ENCODE peak calls at places on chromosomes 2 and 18, in seven cellular contexts. Z, H, R, L, T, N and S are unnamed samples.
A peak's percentile ranks its signal among the peaks of the same experiment; 100 is the strongest.

GRCh38 chr2:241558532-241559488 is at the start of gene BOK:
- DNase-seq in N (peak; percentile 90), Z (peak; percentile 72), H (peak; percentile 76), R (peak; percentile 90), T (peak; percentile 96), L (peak; percentile 78), S (no peak)

GRCh38 chr18:72181241-72181764 is 362.8 kb downstream of the CBLN2 start:
- DNase-seq in N (no peak), T (no peak), H (no peak), L (no peak), R (no peak), Z (no peak), S (no peak)

GRCh38 chr2:220166616-220167015 is 539.2 kb downstream of the SLC4A3 start:
- DNase-seq in L (no peak), T (no peak), H (no peak), N (no peak), R (no peak), Z (no peak), S (no peak)

GRCh38 chr2:235050992-235051351 is 99.2 kb downstream of the SH3BP4 start:
- DNase-seq in H (no peak), L (peak; percentile 81), N (peak; percentile 83), R (peak; percentile 89), Z (peak; percentile 93), T (no peak), S (peak; percentile 97)

GRCh38 chr2:121532347-121532766 is 1.7 kb downstream of the RNU4ATAC start:
- DNase-seq in N (no peak), R (no peak), T (no peak), L (no peak), Z (no peak), H (peak; percentile 18), S (no peak)

GRCh38 chr2:11416931-11417330 is 49.0 kb downstream of the E2F6 start:
- DNase-seq in H (no peak), L (no peak), T (no peak), R (no peak), Z (no peak), N (no peak), S (no peak)

GRCh38 chr2:66587216-66587615 is 152.3 kb downstream of the MEIS1 start:
- DNase-seq in H (peak; percentile 16), T (peak; percentile 85), R (no peak), Z (no peak), L (peak; percentile 39), N (no peak), S (no peak)

GRCh38 chr2:10900216-10901109 is 11.3 kb upstream of the KCNF1 start:
- DNase-seq in R (no peak), Z (peak; percentile 63), N (no peak), H (peak; percentile 75), T (no peak), L (no peak), S (no peak)

GRCh38 chr2:96642564-96643350 is at the start of gene FER1L5:
- DNase-seq in R (no peak), L (peak; percentile 37), N (no peak), Z (no peak), T (peak; percentile 96), H (no peak), S (no peak)

GRCh38 chr2:74148457-74149248 is 941 bp upstream of the BOLA3 start:
- DNase-seq in T (peak; percentile 45), Z (no peak), H (no peak), R (no peak), N (no peak), L (no peak), S (no peak)

GRCh38 chr18:42001801-42002200 is 46.8 kb downstream of the PIK3C3 start:
- DNase-seq in H (no peak), T (no peak), L (no peak), N (no peak), Z (no peak), R (no peak), S (no peak)

DNA sequence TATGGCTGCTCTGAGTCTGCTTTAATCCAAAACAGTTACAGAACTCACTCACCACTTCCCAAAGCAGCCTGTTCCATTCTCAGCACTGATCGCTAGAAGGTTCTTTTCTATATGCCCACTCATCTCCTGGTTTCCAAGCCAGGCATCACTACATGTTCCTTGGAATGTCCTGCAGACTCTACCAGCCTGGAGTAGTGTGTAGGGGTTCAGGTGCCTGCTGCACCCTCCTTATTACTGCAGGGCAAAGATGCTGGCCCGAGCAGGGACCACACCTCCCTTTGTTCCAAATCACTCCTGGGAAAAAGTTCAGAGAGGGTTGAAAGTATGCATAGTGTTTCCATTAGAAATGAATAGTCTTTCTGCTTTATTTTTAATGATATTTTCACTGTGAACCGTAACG is 196.6 kb downstream of the SH3RF3 start:
- DNase-seq in T (no peak), L (no peak), Z (no peak), R (no peak), H (no peak), N (no peak), S (no peak)
- H3K4me1 ChIP-seq in T (no peaks in the 10 kb centered on the region), L (peaks cover 21% of the 10 kb centered on the region), Z (no peaks in the 10 kb centered on the region), R (no peaks in the 10 kb centered on the region), H (no peaks in the 10 kb centered on the region), N (peaks cover 50% of the 10 kb centered on the region), S (peaks cover 4% of the 10 kb centered on the region)

DNA sequence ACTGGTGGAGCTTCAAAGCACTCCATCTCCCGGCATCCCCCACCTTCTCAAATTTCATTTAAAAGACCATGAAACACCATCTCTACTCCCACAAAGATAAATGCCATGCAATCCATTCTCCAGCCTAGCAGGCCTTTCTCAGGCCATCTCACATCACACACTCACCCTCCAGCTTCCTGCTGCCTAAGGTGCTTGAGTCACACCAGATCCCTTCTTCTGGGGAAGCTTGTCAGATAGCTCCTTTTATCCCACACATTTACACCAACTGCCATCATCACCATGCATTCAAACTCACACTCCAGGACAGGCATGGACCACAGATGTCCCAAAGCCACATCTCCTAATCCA is 292.6 kb downstream of the TNS1 start:
- DNase-seq in T (no peak), R (no peak), L (no peak), N (no peak), H (no peak), Z (no peak), S (no peak)
- H3K27ac ChIP-seq in T (no peak overlapping the region), R (no peak overlapping the region), L (no peak overlapping the region), N (no peak overlapping the region), H (no peak overlapping the region), Z (peak overlapping the region; percentile 7), S (no peak overlapping the region)

DNA sequence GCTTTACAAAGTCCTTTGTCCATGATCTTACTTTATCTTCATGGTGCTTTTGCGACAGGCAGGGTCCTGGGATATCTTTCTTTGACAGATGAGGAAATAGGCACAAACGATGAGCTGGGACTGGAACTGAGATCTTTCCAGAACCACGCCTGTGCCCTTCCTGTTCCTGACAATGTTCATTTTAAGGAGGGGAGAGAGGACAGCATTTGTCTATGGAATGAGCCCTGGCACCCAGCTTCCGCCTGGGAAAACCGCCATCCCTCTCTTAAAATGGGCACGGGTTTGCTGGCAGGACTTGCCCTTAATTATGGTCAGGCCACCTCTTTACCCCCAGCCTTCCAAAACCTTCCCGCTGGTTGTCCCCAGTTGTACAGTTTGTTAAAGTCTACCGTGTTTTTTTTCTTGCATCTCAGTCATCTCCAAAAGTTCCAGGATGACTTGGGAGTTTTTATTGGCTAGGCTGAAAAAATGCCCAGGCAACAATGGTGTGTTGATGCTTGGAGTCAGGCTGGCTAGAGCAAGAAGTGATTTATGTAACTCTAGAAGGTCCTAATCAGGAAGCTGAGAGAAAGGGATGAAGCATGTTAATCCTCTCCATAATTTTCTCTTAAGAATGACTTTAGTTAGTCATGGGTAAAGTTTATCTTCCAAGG is 264.9 kb upstream of the EPAS1 start:
- DNase-seq in N (no peak), T (no peak), L (no peak), H (no peak), R (no peak), Z (no peak), S (peak; percentile 82)
- H3K4me3 ChIP-seq in N (no peak overlapping the region), T (no peak overlapping the region), L (no peak overlapping the region), H (no peak overlapping the region), R (no peak overlapping the region), Z (no peak overlapping the region), S (no peak overlapping the region)

GRCh38 chr2:33492735-33493134 is 16.3 kb downstream of the RASGRP3 start:
- DNase-seq in Z (no peak), T (no peak), L (no peak), N (no peak), R (no peak), H (no peak), S (no peak)
- H3K4me1 ChIP-seq in Z (no peaks in the 10 kb centered on the region), T (no peaks in the 10 kb centered on the region), L (no peaks in the 10 kb centered on the region), N (peaks cover 12% of the 10 kb centered on the region), R (no peaks in the 10 kb centered on the region), H (peaks cover 17% of the 10 kb centered on the region), S (no peaks in the 10 kb centered on the region)

DNA sequence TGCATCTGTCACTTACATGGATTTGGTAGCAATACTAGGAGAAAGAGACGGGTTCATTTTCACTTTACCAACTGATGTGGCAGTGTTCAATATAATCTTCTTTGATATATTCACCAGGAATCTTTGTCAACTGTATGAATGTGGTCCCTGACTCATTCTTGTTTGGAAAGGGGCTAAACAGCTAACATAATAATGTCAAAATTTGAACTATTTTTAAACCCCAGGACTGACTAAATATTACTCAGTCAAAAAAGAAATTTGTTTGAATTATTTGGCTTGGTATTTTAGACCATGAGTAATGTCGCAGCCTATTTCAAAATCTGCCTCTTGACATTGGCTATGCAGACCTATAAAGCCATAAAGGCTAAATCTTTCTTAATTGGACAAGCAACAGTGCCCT is 413.7 kb upstream of the RGPD4 start:
- DNase-seq in L (no peak), T (no peak), Z (no peak), N (no peak), R (no peak), H (no peak), S (no peak)
- H3K27ac ChIP-seq in L (no peak overlapping the region), T (no peak overlapping the region), Z (no peak overlapping the region), N (no peak overlapping the region), R (no peak overlapping the region), H (no peak overlapping the region), S (no peak overlapping the region)

DNA sequence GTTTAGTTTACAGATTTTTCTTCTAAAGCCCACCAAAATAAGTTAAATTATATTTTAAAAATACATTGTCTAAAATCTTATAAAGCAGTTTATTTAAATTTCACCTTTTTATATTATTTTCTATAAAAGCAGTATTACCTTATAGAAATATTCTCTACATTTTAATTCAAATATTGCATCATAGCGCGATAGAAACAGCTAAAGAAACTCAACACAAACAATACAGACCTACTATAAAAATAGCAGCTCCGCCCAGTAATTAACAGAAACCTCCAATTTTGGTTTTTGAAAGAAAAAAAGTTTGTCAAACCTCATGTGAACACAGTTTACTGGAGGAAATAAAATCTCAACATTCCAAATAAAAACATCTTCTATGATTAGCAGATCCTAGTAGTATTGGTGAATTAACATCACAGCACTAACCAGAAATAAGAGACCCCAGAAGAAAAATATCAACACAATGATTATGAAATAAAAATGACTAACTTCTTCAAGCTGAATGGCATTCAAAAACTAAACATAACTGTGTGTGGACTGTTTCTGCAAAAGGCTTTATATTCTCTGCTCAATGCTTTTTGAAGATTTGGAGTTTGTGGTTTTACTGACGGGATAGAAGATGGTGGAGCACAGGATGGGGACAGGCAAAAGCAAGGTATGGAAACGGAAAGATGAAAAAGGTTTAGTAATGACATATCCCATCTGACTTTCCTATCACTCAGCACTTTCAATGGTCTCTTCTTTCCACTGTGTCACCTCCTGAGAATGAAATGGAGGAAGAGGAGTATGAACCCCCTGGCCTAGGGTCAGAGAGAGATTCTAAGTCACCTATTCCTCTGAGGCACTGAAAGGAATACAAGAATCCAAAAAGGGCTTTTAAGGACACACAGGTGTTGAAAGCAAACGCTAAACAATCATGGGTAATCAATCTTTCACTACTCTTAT is 17.5 kb downstream of the MAP4K3 start:
- DNase-seq in L (no peak), R (no peak), Z (no peak), N (no peak), H (no peak), T (no peak), S (no peak)
- H3K4me3 ChIP-seq in L (no peak overlapping the region), R (no peak overlapping the region), Z (no peak overlapping the region), N (no peak overlapping the region), H (no peak overlapping the region), T (no peak overlapping the region), S (no peak overlapping the region)